ENCODE peak calls at places on chromosomes 1 and 21, in five cellular contexts. T is ovary, U is IMR-90, Z is prostate gland, X is tibial nerve. L is an unnamed sample.

GRCh38 chr1:66380452-66381212 is 153.3 kb upstream of the SGIP1 start:
- DNase-seq in T (no peak), U (no peak), Z (no peak), X (no peak), L (peak; percentile 81)

GRCh38 chr1:159900086-159900680 is at the start of gene CFAP45:
- DNase-seq in T (peak; percentile 62), U (peak; percentile 56), Z (peak; percentile 86), X (peak; percentile 60), L (peak; percentile 88)

GRCh38 chr1:4395676-4396075 is 258.7 kb upstream of the AJAP1 start:
- DNase-seq in T (no peak), U (no peak), Z (no peak), X (no peak), L (no peak)

GRCh38 chr1:241932845-241933244 is 24.7 kb upstream of the BECN2 start:
- DNase-seq in T (no peak), U (no peak), Z (no peak), X (no peak), L (no peak)

GRCh38 chr1:14443164-14443787 is 155.2 kb upstream of the KAZN start:
- DNase-seq in T (no peak), U (peak; percentile 48), Z (no peak), X (no peak), L (no peak)

GRCh38 chr1:198495635-198496034 is 44.8 kb downstream of the ATP6V1G3 start:
- DNase-seq in T (no peak), U (no peak), Z (no peak), X (no peak), L (no peak)

GRCh38 chr1:215282557-215282956 is 200.0 kb downstream of the KCNK2 start:
- DNase-seq in T (no peak), U (peak; percentile 35), Z (no peak), X (no peak), L (no peak)

GRCh38 chr1:214615111-214615510 is 12.1 kb downstream of the CENPF start:
- DNase-seq in T (no peak), U (peak; percentile 74), Z (no peak), X (no peak), L (no peak)

GRCh38 chr1:44030606-44031050 is 634 bp downstream of the SLC6A9 start:
- DNase-seq in T (peak; percentile 58), U (peak; percentile 34), Z (no peak), X (peak; percentile 22), L (peak; percentile 89)

GRCh38 chr21:44533121-44533890 is 6.7 kb downstream of the KRTAP10-1 start:
- DNase-seq in T (no peak), U (no peak), Z (no peak), X (no peak), L (peak; percentile 70)

GRCh38 chr21:33419538-33420123 is 16.4 kb downstream of the IFNGR2 start:
- DNase-seq in T (no peak), U (peak; percentile 76), Z (no peak), X (peak; percentile 51), L (no peak)

GRCh38 chr1:24413350-24414163 is at the start of gene STPG1:
- DNase-seq in T (peak; percentile 81), U (peak; percentile 77), Z (peak; percentile 89), X (peak; percentile 83), L (peak; percentile 91)
- TF ChIP-seq POLR2A in T (no peak), U (peak; percentile 61), Z (peak; percentile 59), X (no peak), L (no peak)

GRCh38 chr1:121586369-121587229 is 401.8 kb downstream of the SRGAP2C start:
- DNase-seq in T (no peak), U (no peak), Z (no peak), X (no peak), L (no peak)
- H3K4me3 ChIP-seq in T (no peak overlapping the region), U (no peak overlapping the region), Z (no peak overlapping the region), X (no peak overlapping the region), L (no peak overlapping the region)

DNA sequence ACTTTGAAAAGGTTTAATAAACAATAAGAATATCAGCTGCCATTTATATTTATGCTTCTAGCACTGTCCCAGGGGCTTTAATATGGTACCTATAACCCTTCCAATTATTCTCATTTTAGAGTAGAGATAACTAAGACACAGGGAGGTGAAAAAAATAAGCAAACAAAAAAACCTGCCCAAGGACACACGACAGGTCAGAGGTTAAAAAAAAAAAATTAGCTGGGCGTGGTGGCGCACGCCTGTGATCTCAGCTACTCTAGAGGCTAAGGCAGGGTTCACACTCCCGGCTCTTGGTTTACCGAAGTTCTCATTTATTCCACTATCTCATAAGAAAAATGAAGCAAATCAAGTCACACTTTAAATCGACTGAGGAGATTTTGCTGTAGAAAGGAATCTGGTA is 34.7 kb upstream of the CNN3 start:
- DNase-seq in T (no peak), U (no peak), Z (no peak), X (no peak), L (no peak)
- H3K27ac ChIP-seq in T (no peak overlapping the region), U (no peak overlapping the region), Z (no peak overlapping the region), X (peak overlapping the region; percentile 87), L (peak overlapping the region; percentile 89)

GRCh38 chr1:63782982-63783381 is 9.2 kb downstream of the ROR1 start:
- DNase-seq in T (no peak), U (no peak), Z (no peak), X (no peak), L (no peak)

GRCh38 chr1:63777965-63778880 is 4.4 kb downstream of the ROR1 start:
- DNase-seq in T (no peak), U (no peak), Z (no peak), X (no peak), L (no peak)

GRCh38 chr1:63779338-63779819 is 5.6 kb downstream of the ROR1 start:
- DNase-seq in T (no peak), U (peak; percentile 75), Z (no peak), X (no peak), L (no peak)

GRCh38 chr1:63779872-63780271 is 6.1 kb downstream of the ROR1 start:
- DNase-seq in T (no peak), U (peak; percentile 25), Z (no peak), X (no peak), L (no peak)

DNA sequence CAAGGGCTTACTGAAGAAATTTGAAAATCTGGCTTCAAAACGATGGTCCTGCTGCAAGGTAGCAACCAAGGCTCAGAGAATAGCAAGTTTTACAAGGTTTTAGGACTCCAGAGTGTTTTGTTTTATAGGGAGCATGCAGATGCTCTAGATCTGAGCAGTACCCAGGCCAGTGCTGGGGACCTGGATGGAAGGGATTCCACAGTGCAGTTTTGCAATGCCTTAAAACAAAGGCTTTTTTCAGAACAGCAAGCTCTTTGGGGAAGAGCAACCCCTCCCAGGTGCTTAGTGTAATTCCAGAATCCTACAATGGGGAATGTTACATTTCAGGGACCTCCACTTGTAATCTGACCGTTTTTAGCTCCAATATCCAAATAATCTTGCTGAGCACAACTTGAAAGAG is 6.7 kb downstream of the ROR1 start:
- DNase-seq in T (no peak), U (no peak), Z (no peak), X (no peak), L (no peak)
- TF ChIP-seq POLR2A in T (no peak), U (no peak), Z (no peak), X (no peak), L (no peak)

GRCh38 chr1:226548281-226549093 is at the start of gene STUM:
- DNase-seq in T (peak; percentile 54), U (peak; percentile 9), Z (no peak), X (no peak), L (no peak)
- H3K4me3 ChIP-seq in T (peak within 1 kb of the TSS; percentile 61), U (peak within 1 kb of the TSS; percentile 20), Z (peak within 1 kb of the TSS; percentile 42), X (peak within 1 kb of the TSS; percentile 71), L (peak within 1 kb of the TSS; percentile 75)

GRCh38 chr1:41726899-41727748 is 191.6 kb downstream of the HIVEP3 start:
- DNase-seq in T (no peak), U (no peak), Z (no peak), X (peak; percentile 28), L (peak; percentile 94)
- H3K27ac ChIP-seq in T (no peak overlapping the region), U (no peak overlapping the region), Z (no peak overlapping the region), X (no peak overlapping the region), L (peak overlapping the region; percentile 85)

DNA sequence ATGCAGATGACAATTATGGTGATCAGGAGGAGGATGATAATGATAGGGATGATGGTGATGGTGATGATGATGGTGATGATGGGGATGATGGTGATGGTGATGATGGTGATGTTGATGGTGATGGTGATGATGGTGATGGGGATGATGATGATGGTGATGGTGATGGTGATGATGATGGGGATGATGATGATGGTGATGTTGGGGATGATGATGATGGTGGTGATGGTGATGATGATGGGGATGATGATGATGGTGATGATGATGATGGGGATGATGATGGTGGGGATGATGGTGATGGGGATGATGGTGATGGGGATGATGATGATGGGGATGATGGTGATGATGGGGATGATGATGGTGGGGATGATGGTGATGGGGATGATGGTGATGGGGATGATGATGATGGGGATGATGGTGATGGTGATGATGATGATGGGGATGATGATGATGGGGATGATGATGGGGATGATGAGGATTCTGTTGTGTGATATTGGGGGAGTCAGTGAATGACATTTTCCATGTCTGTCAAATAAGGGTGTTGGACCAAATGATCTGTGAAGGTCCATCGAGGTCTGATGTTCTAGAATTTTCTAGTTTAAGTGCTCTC is 65.6 kb upstream of the RPL11 start:
- DNase-seq in T (no peak), U (no peak), Z (no peak), X (no peak), L (no peak)
- TF ChIP-seq POLR2A in T (no peak), U (no peak), Z (no peak), X (no peak), L (no peak)

GRCh38 chr1:167641786-167642500 is 11.9 kb downstream of the RCSD1 start:
- DNase-seq in T (no peak), U (no peak), Z (no peak), X (no peak), L (no peak)
- H3K4me3 ChIP-seq in T (no peak overlapping the region), U (no peak overlapping the region), Z (no peak overlapping the region), X (no peak overlapping the region), L (no peak overlapping the region)